ENCODE peak calls at places on chromosome X, in four cellular contexts. B is kidney epithelial cell, A is astrocyte of the spinal cord, E is cardiac muscle cell. O is an unnamed sample.
A peak's percentile ranks its signal among the peaks of the same experiment; 100 is the strongest.

GRCh38 chrX:19544693-19545305 is 29.5 kb upstream of the MAP3K15 start:
- DNase-seq in B (no peak), A (peak; percentile 65), E (peak; percentile 70), O (peak; percentile 59)

GRCh38 chrX:44775726-44776125 is 68.1 kb upstream of the DUSP21 start:
- DNase-seq in B (no peak), A (no peak), E (no peak), O (no peak)

GRCh38 chrX:49995021-49995731 is 72.8 kb downstream of the CLCN5 start:
- DNase-seq in B (peak; percentile 41), A (peak; percentile 50), E (peak; percentile 77), O (no peak)

GRCh38 chrX:45517090-45517973 is 316.7 kb upstream of the DIPK2B start:
- DNase-seq in B (no peak), A (peak; percentile 71), E (peak; percentile 47), O (no peak)

GRCh38 chrX:15883540-15883863 is 28.9 kb upstream of the AP1S2 start:
- DNase-seq in B (no peak), A (no peak), E (no peak), O (no peak)

GRCh38 chrX:118239471-118239870 is 106.4 kb upstream of the WDR44 start:
- DNase-seq in B (no peak), A (no peak), E (peak; percentile 17), O (no peak)

GRCh38 chrX:39470588-39471155 is 627.1 kb downstream of the BCOR start:
- DNase-seq in B (no peak), A (peak; percentile 22), E (peak; percentile 82), O (no peak)

GRCh38 chrX:37349131-37350033 is at the start of gene PRRG1:
- DNase-seq in B (peak; percentile 37), A (peak; percentile 86), E (peak; percentile 90), O (peak; percentile 70)

GRCh38 chrX:120664081-120664480 is 34.2 kb upstream of the C1GALT1C1 start:
- DNase-seq in B (no peak), A (peak; percentile 24), E (peak; percentile 37), O (no peak)

GRCh38 chrX:134396174-134396573 is 63.8 kb upstream of the HPRT1 start:
- DNase-seq in B (no peak), A (no peak), E (peak; percentile 10), O (no peak)

GRCh38 chrX:15416133-15416993 is 32.1 kb upstream of the VEGFD start:
- DNase-seq in B (no peak), A (no peak), E (no peak), O (no peak)

GRCh38 chrX:11567528-11568220 is 98.0 kb downstream of the ARHGAP6 start:
- DNase-seq in B (no peak), A (no peak), E (no peak), O (no peak)

GRCh38 chrX:11562570-11562969 is 103.2 kb downstream of the ARHGAP6 start:
- DNase-seq in B (no peak), A (no peak), E (no peak), O (no peak)

GRCh38 chrX:11566814-11567213 is 98.9 kb downstream of the ARHGAP6 start:
- DNase-seq in B (no peak), A (peak; percentile 4), E (no peak), O (no peak)

GRCh38 chrX:11564546-11564945 is 101.2 kb downstream of the ARHGAP6 start:
- DNase-seq in B (no peak), A (no peak), E (no peak), O (no peak)

DNA sequence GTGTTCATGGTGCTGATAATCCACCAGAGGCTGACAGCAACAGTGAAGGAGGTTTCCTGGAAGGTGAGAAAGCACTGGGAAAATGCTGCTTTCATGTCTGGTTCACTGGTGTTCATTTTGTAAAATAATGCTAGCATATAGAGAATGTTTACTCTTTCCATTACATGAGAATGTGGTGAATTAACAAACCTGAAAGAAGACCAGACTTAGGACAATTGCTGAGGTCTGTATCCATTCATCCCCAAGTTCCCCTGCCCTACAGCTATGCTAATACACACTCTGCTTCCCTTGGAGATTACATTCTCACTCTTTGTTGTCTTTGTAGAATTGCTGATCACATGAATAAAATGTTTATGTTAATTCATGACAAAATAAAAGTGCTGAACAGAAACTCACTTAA is 99.6 kb downstream of the ARHGAP6 start:
- DNase-seq in B (no peak), A (no peak), E (no peak), O (no peak)
- H3K4me3 ChIP-seq in B (no peak overlapping the region), A (no peak overlapping the region), E (no peak overlapping the region), O (no peak overlapping the region)

DNA sequence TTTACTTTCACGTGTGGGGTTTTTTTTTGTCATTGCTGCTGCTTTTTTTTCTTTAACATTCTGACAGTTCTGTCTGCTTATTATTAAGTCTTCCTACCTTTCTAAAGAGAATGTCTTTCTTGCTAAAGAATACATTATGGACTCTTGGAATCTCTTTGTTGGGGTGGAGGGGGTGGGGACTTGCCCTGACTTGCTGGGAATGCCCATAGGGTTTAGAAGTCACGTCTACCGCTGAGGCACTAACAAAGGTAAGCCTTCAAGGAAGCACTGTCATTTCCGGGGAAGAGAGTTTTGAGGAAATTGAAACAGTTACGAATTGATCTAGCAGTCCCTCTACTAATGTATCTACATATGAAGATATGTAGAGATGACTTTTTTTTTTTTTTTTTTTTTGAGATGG is 19.4 kb downstream of the CD99 start:
- DNase-seq in B (no peak), A (no peak), E (no peak), O (no peak)
- H3K4me3 ChIP-seq in B (no peak overlapping the region), A (peak overlapping the region; percentile 18), E (no peak overlapping the region), O (no peak overlapping the region)

GRCh38 chrX:56000729-56001128 is 231.4 kb upstream of the KLF8 start:
- DNase-seq in B (no peak), A (no peak), E (no peak), O (no peak)
- H3K4me3 ChIP-seq in B (no peak overlapping the region), A (no peak overlapping the region), E (no peak overlapping the region), O (no peak overlapping the region)

GRCh38 chrX:9279271-9279596 is 185.6 kb upstream of the TBL1X start:
- DNase-seq in B (no peak), A (peak; percentile 22), E (peak; percentile 45), O (no peak)
- H3K4me3 ChIP-seq in B (no peak overlapping the region), A (no peak overlapping the region), E (no peak overlapping the region), O (no peak overlapping the region)

DNA sequence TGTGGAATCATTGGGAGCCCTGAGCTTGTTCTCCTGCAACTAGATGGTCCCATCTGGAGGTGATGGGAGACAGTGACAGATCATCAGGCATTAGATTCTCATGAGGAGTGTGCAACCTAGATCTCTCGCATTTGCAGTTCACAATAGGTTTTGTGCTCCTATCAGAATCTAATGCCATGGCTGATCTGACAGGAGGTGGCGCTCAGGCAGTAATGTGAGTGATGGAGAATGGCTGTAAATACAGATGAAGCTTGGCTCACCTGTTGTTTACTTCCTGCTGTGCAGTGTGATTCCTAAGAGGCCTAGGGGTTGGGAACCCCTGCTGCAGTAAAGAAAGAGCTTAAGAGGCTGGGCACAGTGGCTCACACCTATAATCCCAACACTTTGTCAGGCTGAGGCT is 42.2 kb upstream of the PUDP start:
- DNase-seq in B (no peak), A (no peak), E (no peak), O (no peak)
- H3K4me3 ChIP-seq in B (no peak overlapping the region), A (no peak overlapping the region), E (no peak overlapping the region), O (no peak overlapping the region)

GRCh38 chrX:47316276-47317025 is 53.9 kb upstream of the ZNF157 start:
- DNase-seq in B (no peak), A (peak; percentile 26), E (peak; percentile 25), O (no peak)
- H3K4me3 ChIP-seq in B (no peak overlapping the region), A (peak overlapping the region; percentile 0), E (no peak overlapping the region), O (no peak overlapping the region)

GRCh38 chrX:18348047-18348446 is 6.4 kb downstream of the SCML2 start:
- DNase-seq in B (no peak), A (no peak), E (no peak), O (no peak)

GRCh38 chrX:18353931-18354368 is 538 bp downstream of the SCML2 start:
- DNase-seq in B (no peak), A (no peak), E (no peak), O (no peak)

GRCh38 chrX:18354369-18355329 is at the start of gene SCML2:
- DNase-seq in B (no peak), A (peak; percentile 13), E (peak; percentile 38), O (no peak)

DNA sequence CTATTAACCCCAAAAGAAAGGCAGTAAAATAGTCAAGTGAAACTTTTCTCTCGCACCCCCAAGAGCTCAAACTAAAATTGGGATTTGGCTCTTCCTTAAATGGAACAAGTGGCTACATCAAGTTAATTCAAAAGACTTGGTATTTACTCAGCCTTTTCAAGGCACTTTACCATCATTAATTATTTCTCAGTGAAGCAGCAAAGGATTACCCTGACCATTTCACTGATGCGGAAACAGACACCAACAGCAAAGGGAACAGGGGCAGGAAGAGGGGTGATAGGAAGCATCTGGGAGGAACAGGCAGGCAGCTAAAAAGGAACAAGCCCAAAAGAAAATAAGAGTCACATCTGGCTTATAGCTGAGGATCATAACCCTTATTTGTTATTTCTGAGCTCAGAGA is 2.7 kb downstream of the SCML2 start:
- DNase-seq in B (no peak), A (no peak), E (no peak), O (no peak)
- H3K4me3 ChIP-seq in B (no peak overlapping the region), A (no peak overlapping the region), E (no peak overlapping the region), O (no peak overlapping the region)

GRCh38 chrX:2928127-2928582 is 984 bp downstream of the ARSD start:
- DNase-seq in B (peak; percentile 18), A (no peak), E (peak; percentile 80), O (peak; percentile 64)
- H3K4me3 ChIP-seq in B (peak overlapping the region; percentile 78), A (peak overlapping the region; percentile 67), E (peak overlapping the region; percentile 74), O (no peak overlapping the region)

GRCh38 chrX:17377795-17378194 is 2.8 kb downstream of the NHS start:
- DNase-seq in B (no peak), A (peak; percentile 12), E (no peak), O (no peak)
- H3K4me3 ChIP-seq in B (peak overlapping the region; percentile 76), A (peak overlapping the region; percentile 65), E (peak overlapping the region; percentile 35), O (no peak overlapping the region)